ENCODE peak calls at places on chromosomes 16 and 17, in ten cellular contexts. Q is IMR-90; N is stimulated activated CD4-positive, alpha-beta T cell treated with anti-CD3 and anti-CD28 coated beads, Interleukin-4, amount 100 ng/mL, for 24 hours; P is HEK293T; F is BJ; V is caudate nucleus; Z is ACHN; O is NCI-H774; M is activated CD4-positive, alpha-beta T cell treated with anti-CD3 and anti-CD28 coated beads, Interleukin-2, amount 10 ng/mL, durations not matched to agents 7 days and 5 days; K is activated CD8-positive, alpha-beta memory T cell treated with anti-CD3 and anti-CD28 coated beads, Interleukin-2, amount 10 ng/mL, durations not matched to agents 7 days and 5 days. R is an unnamed sample.
A peak's percentile ranks its signal among the peaks of the same experiment; 100 is the strongest.

GRCh38 chr17:78959803-78960202 is 19.9 kb downstream of the LGALS3BP start:
- DNase-seq in Q (no peak), N (no peak), P (no peak), F (no peak), V (no peak), Z (no peak), O (no peak), M (no peak), K (no peak), R (no peak)

GRCh38 chr17:29749045-29749825 is 126.5 kb upstream of the CORO6 start:
- DNase-seq in Q (peak; percentile 9), N (no peak), P (no peak), F (no peak), V (no peak), Z (no peak), O (no peak), M (no peak), K (no peak), R (no peak)

GRCh38 chr17:61314368-61315078 is 85.1 kb upstream of the TBX2 start:
- DNase-seq in Q (peak; percentile 60), N (no peak), P (no peak), F (no peak), V (no peak), Z (no peak), O (no peak), M (no peak), K (no peak), R (no peak)

GRCh38 chr16:82967424-82967823 is 340.7 kb downstream of the CDH13 start:
- DNase-seq in Q (no peak), N (no peak), P (no peak), F (no peak), V (no peak), Z (no peak), O (no peak), M (no peak), K (no peak), R (no peak)

GRCh38 chr17:28937044-28937729 is 14.1 kb downstream of the PHF12 start:
- DNase-seq in Q (peak; percentile 41), N (no peak), P (no peak), F (no peak), V (peak; percentile 45), Z (no peak), O (no peak), M (no peak), K (no peak), R (no peak)

GRCh38 chr16:1770328-1771071 is 843 bp downstream of the NME3 start:
- DNase-seq in Q (peak; percentile 47), N (peak; percentile 60), P (peak; percentile 36), F (no peak), V (peak; percentile 54), Z (peak; percentile 39), O (no peak), M (peak; percentile 37), K (peak; percentile 58), R (peak; percentile 71)

GRCh38 chr16:31508706-31509523 is 724 bp upstream of the RUSF1 start:
- DNase-seq in Q (peak; percentile 56), N (no peak), P (no peak), F (no peak), V (no peak), Z (peak; percentile 66), O (no peak), M (no peak), K (no peak), R (no peak)

GRCh38 chr17:79301469-79301868 is 226.8 kb downstream of the ENGASE start:
- DNase-seq in Q (no peak), N (no peak), P (no peak), F (no peak), V (no peak), Z (no peak), O (no peak), M (no peak), K (no peak), R (no peak)

GRCh38 chr16:51549836-51550235 is 398.8 kb upstream of the SALL1 start:
- DNase-seq in Q (peak; percentile 62), N (no peak), P (no peak), F (no peak), V (no peak), Z (no peak), O (no peak), M (no peak), K (no peak), R (no peak)

GRCh38 chr16:54506691-54507090 is 220.1 kb upstream of the IRX3 start:
- DNase-seq in Q (no peak), N (no peak), P (no peak), F (no peak), V (no peak), Z (no peak), O (peak; percentile 29), M (no peak), K (no peak), R (no peak)

GRCh38 chr17:26773189-26774188 is 520.4 kb upstream of the WSB1 start:
- DNase-seq in Q (no peak), N (no peak), P (no peak), F (no peak), V (no peak), Z (no peak), O (no peak), M (no peak), K (no peak), R (no peak)

GRCh38 chr17:82095777-82096708 is 2.0 kb downstream of the FASN start:
- DNase-seq in Q (no peak), N (no peak), P (no peak), F (no peak), V (no peak), Z (no peak), O (no peak), M (no peak), K (no peak), R (no peak)

GRCh38 chr17:29514792-29515191 is 52.0 kb downstream of the ABHD15 start:
- DNase-seq in Q (peak; percentile 43), N (no peak), P (no peak), F (no peak), V (no peak), Z (no peak), O (no peak), M (no peak), K (no peak), R (no peak)

GRCh38 chr16:66036775-66037715 is 329.4 kb upstream of the CDH5 start:
- DNase-seq in Q (no peak), N (no peak), P (no peak), F (peak; percentile 95), V (no peak), Z (no peak), O (no peak), M (no peak), K (no peak), R (no peak)

GRCh38 chr16:84003001-84003400 is 35.0 kb downstream of the NECAB2 start:
- DNase-seq in Q (no peak), N (no peak), P (no peak), F (no peak), V (no peak), Z (no peak), O (no peak), M (no peak), K (no peak), R (no peak)

GRCh38 chr17:83196088-83196765 is 116.8 kb downstream of the METRNL start:
- DNase-seq in Q (peak; percentile 30), N (no peak), P (no peak), F (peak; percentile 15), V (no peak), Z (no peak), O (no peak), M (peak; percentile 5), K (no peak), R (no peak)

GRCh38 chr17:33267881-33268548 is 25.1 kb downstream of the ASIC2 start:
- DNase-seq in Q (no peak), N (no peak), P (no peak), F (no peak), V (no peak), Z (no peak), O (no peak), M (no peak), K (no peak), R (no peak)

GRCh38 chr17:28280826-28281225 is 38.2 kb upstream of the TMEM97 start:
- DNase-seq in Q (no peak), N (no peak), P (no peak), F (no peak), V (no peak), Z (no peak), O (no peak), M (no peak), K (no peak), R (no peak)

GRCh38 chr16:12228079-12228606 is 251.6 kb downstream of the SNX29 start:
- DNase-seq in Q (no peak), N (no peak), P (no peak), F (no peak), V (no peak), Z (no peak), O (no peak), M (no peak), K (no peak), R (no peak)

GRCh38 chr17:83067718-83068261 is 11.6 kb upstream of the METRNL start:
- DNase-seq in Q (peak; percentile 16), N (no peak), P (peak; percentile 46), F (no peak), V (no peak), Z (peak; percentile 46), O (no peak), M (no peak), K (no peak), R (no peak)

GRCh38 chr16:67939507-67940435 is 3.1 kb upstream of the PSMB10 start:
- DNase-seq in Q (no peak), N (peak; percentile 48), P (no peak), F (no peak), V (no peak), Z (no peak), O (no peak), M (peak; percentile 26), K (peak; percentile 62), R (peak; percentile 76)

GRCh38 chr17:47717261-47717697 is 15.8 kb upstream of the TBX21 start:
- DNase-seq in Q (no peak), N (peak; percentile 47), P (no peak), F (no peak), V (peak; percentile 7), Z (peak; percentile 49), O (no peak), M (peak; percentile 50), K (peak; percentile 66), R (peak; percentile 69)

GRCh38 chr17:54013117-54013516 is 190.4 kb downstream of the KIF2B start:
- DNase-seq in Q (no peak), N (no peak), P (no peak), F (no peak), V (no peak), Z (no peak), O (no peak), M (no peak), K (no peak), R (no peak)

GRCh38 chr16:66988197-66988788 is at the start of gene CES4A:
- DNase-seq in Q (peak; percentile 73), N (no peak), P (no peak), F (no peak), V (no peak), Z (peak; percentile 94), O (no peak), M (no peak), K (no peak), R (no peak)

GRCh38 chr16:81478876-81479496 is 34.4 kb downstream of the CMIP start:
- DNase-seq in Q (no peak), N (no peak), P (no peak), F (no peak), V (no peak), Z (no peak), O (no peak), M (no peak), K (no peak), R (peak; percentile 35)

GRCh38 chr16:56946767-56947603 is 14.8 kb upstream of the CETP start:
- DNase-seq in Q (no peak), N (no peak), P (no peak), F (no peak), V (peak; percentile 67), Z (no peak), O (no peak), M (no peak), K (no peak), R (no peak)

GRCh38 chr16:65817066-65817465 is 549.4 kb upstream of the CDH5 start:
- DNase-seq in Q (no peak), N (no peak), P (no peak), F (no peak), V (no peak), Z (no peak), O (no peak), M (no peak), K (no peak), R (no peak)

R was measured in stimulated activated naive CD8-positive, alpha-beta T cell treated with anti-CD3 and anti-CD28 coated beads, Interleukin-15, Interleukin-2, amounts not matched to agents 100 U/mL and 50 U/mL, for 24 hours.